ENCODE peak calls at places on chromosome 5, in seven cellular contexts. T is mesendoderm, D is H1, O is neuronal stem cell, A is H9, R is trophoblast cell, E is mesenchymal stem cell. L is an unnamed sample.

GRCh38 chr5:1058549-1058945 is 49.9 kb downstream of the NKD2 start:
- DNase-seq in T (no peak), D (no peak), O (no peak), A (no peak), R (no peak), E (no peak), L (no peak)

GRCh38 chr5:141412853-141413539 is at the start of gene PCDHGA10:
- DNase-seq in T (peak; percentile 87), D (no peak), O (peak; percentile 18), A (peak; percentile 73), R (peak; percentile 69), E (peak; percentile 77), L (peak; percentile 80)

GRCh38 chr5:167573274-167574127 is 717.9 kb upstream of the WWC1 start:
- DNase-seq in T (peak; percentile 95), D (peak; percentile 62), O (peak; percentile 74), A (peak; percentile 85), R (no peak), E (peak; percentile 65), L (peak; percentile 50)

GRCh38 chr5:8844206-8844605 is 701.7 kb downstream of the SEMA5A start:
- DNase-seq in T (no peak), D (no peak), O (no peak), A (no peak), R (no peak), E (no peak), L (no peak)

GRCh38 chr5:9350301-9350797 is 195.5 kb downstream of the SEMA5A start:
- DNase-seq in T (no peak), D (no peak), O (no peak), A (no peak), R (no peak), E (peak; percentile 57), L (peak; percentile 25)

GRCh38 chr5:134103998-134104612 is 10.4 kb upstream of the TCF7 start:
- DNase-seq in T (no peak), D (no peak), O (no peak), A (no peak), R (no peak), E (no peak), L (no peak)

GRCh38 chr5:64746446-64746845 is 22.0 kb downstream of the SREK1IP1 start:
- DNase-seq in T (no peak), D (no peak), O (no peak), A (no peak), R (no peak), E (no peak), L (peak; percentile 41)

GRCh38 chr5:1508679-1509290 is 15.0 kb downstream of the LPCAT1 start:
- DNase-seq in T (no peak), D (no peak), O (no peak), A (peak; percentile 20), R (no peak), E (no peak), L (peak; percentile 30)

GRCh38 chr5:68074048-68074632 is 141.4 kb upstream of the PIK3R1 start:
- DNase-seq in T (no peak), D (no peak), O (no peak), A (no peak), R (no peak), E (peak; percentile 14), L (no peak)

GRCh38 chr5:18037718-18038117 is 403.5 kb downstream of the TAF11L14 start:
- DNase-seq in T (no peak), D (no peak), O (no peak), A (no peak), R (no peak), E (no peak), L (no peak)

GRCh38 chr5:1380011-1380817 is 35.3 kb upstream of the CLPTM1L start:
- DNase-seq in T (peak; percentile 71), D (no peak), O (peak; percentile 30), A (peak; percentile 81), R (no peak), E (peak; percentile 29), L (peak; percentile 4)

GRCh38 chr5:172941067-172941516 is 18.1 kb upstream of the RPL26L1 start:
- DNase-seq in T (no peak), D (no peak), O (no peak), A (no peak), R (no peak), E (no peak), L (no peak)

GRCh38 chr5:73160239-73160671 is 12.7 kb upstream of the TMEM174 start:
- DNase-seq in T (no peak), D (no peak), O (no peak), A (no peak), R (no peak), E (no peak), L (no peak)

GRCh38 chr5:59517926-59518585 is 375.5 kb downstream of the PDE4D start:
- DNase-seq in T (no peak), D (no peak), O (no peak), A (no peak), R (no peak), E (peak; percentile 77), L (peak; percentile 62)

GRCh38 chr5:41747291-41747690 is 122.9 kb downstream of the OXCT1 start:
- DNase-seq in T (no peak), D (no peak), O (no peak), A (no peak), R (no peak), E (peak; percentile 61), L (peak; percentile 71)

GRCh38 chr5:109939109-109939682 is 249.5 kb downstream of the MAN2A1 start:
- DNase-seq in T (no peak), D (no peak), O (no peak), A (no peak), R (peak; percentile 80), E (peak; percentile 90), L (peak; percentile 40)

GRCh38 chr5:66742083-66742895 is 146.1 kb downstream of the MAST4 start:
- DNase-seq in T (peak; percentile 35), D (no peak), O (no peak), A (peak; percentile 36), R (no peak), E (no peak), L (no peak)

GRCh38 chr5:71587709-71588532 is 781 bp downstream of the MCCC2 start:
- DNase-seq in T (no peak), D (no peak), O (no peak), A (no peak), R (no peak), E (no peak), L (no peak)

GRCh38 chr5:14149672-14150053 is 6.5 kb downstream of the TRIO start:
- DNase-seq in T (no peak), D (no peak), O (no peak), A (no peak), R (no peak), E (no peak), L (no peak)
- H2BK5ac ChIP-seq in T (no peak overlapping the region), D (no peak overlapping the region), O (no peak overlapping the region), A (no peak overlapping the region), R (no peak overlapping the region), E (no peak overlapping the region), L (peak overlapping the region; percentile 99)

GRCh38 chr5:176416965-176417364 is 626 bp upstream of the CLTB start:
- DNase-seq in T (no peak), D (no peak), O (no peak), A (no peak), R (no peak), E (no peak), L (no peak)
- H3K9ac ChIP-seq in T (peak overlapping the region; percentile 1), D (no peak overlapping the region), O (no peak overlapping the region), A (no peak overlapping the region), R (no peak overlapping the region), E (peak overlapping the region; percentile 93), L (no peak overlapping the region)

DNA sequence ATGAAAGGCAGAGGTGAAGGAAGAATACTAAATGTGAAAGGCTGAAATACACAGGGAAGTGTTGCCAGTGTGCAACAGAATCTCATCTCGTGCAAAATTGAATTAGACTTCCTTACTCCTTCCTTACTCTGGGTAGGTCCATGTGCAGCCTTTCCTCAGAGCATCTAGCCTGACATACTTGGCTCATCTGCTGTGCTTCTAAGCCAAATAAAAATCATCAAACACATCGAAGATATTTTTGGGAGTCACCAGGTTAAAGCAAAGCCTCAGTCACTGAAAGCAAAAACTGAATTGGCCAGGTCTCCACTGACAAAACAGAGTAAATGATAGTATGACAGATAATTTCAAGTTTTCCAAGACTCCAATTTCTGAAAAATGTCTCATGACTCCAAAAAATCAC is 19.3 kb downstream of the STARD4 start:
- DNase-seq in T (no peak), D (no peak), O (no peak), A (no peak), R (no peak), E (no peak), L (no peak)
- H2BK5ac ChIP-seq in T (no peak overlapping the region), D (peak overlapping the region; percentile 62), O (no peak overlapping the region), A (no peak overlapping the region), R (no peak overlapping the region), E (no peak overlapping the region), L (no peak overlapping the region)

GRCh38 chr5:147382776-147383175 is 127.1 kb downstream of the DPYSL3 start:
- DNase-seq in T (peak; percentile 65), D (no peak), O (no peak), A (no peak), R (no peak), E (no peak), L (no peak)
- H3K9ac ChIP-seq in T (no peak overlapping the region), D (no peak overlapping the region), O (peak overlapping the region; percentile 24), A (no peak overlapping the region), R (peak overlapping the region; percentile 6), E (peak overlapping the region; percentile 73), L (peak overlapping the region; percentile 21)

GRCh38 chr5:83006683-83007283 is 70.4 kb downstream of the TMEM167A start:
- DNase-seq in T (no peak), D (no peak), O (no peak), A (no peak), R (no peak), E (no peak), L (no peak)

GRCh38 chr5:83009408-83009807 is 67.8 kb downstream of the TMEM167A start:
- DNase-seq in T (no peak), D (no peak), O (no peak), A (no peak), R (no peak), E (no peak), L (no peak)

GRCh38 chr5:83015676-83016075 is 61.5 kb downstream of the TMEM167A start:
- DNase-seq in T (peak; percentile 85), D (no peak), O (no peak), A (no peak), R (no peak), E (no peak), L (no peak)

GRCh38 chr5:83007755-83008154 is 69.4 kb downstream of the TMEM167A start:
- DNase-seq in T (no peak), D (no peak), O (no peak), A (no peak), R (no peak), E (no peak), L (no peak)

DNA sequence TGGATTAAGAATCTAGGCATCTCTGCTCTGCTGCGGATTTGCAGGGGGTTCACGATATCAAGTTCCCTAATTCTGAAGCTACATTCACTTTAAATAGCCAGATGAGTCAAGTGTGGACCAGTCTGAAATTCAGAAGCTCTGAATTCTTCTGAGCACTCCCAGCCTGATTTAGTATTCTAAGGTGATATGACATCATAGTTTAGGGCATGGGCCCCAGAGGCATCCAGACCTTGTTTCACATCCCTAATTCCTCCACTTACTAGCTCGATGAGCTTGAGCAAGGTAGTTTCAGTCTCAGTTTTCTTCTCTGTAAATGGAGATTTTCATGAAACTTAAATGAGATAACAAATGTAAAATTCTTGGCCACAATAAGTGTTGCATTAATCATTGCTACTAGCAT is 65.2 kb downstream of the TMEM167A start:
- DNase-seq in T (no peak), D (no peak), O (no peak), A (no peak), R (peak; percentile 20), E (no peak), L (peak; percentile 2)
- H2BK5ac ChIP-seq in T (no peak overlapping the region), D (no peak overlapping the region), O (no peak overlapping the region), A (no peak overlapping the region), R (no peak overlapping the region), E (no peak overlapping the region), L (no peak overlapping the region)